ENCODE peak calls at places on chromosomes 1 and 21, in five cellular contexts. One of them, this sample, is unnamed.

GRCh38 chr1:180269848-180270766 is 40.0 kb downstream of the LHX4 start:
- DNase-seq in GF-D8: no peak
- DNase-seq in colonic mucosa: peak
- DNase-seq in activated effector memory CD4-positive, alpha-beta T cell treated with anti-CD3 and anti-CD28 coated beads, Interleukin-2, amount 50 U/mL, for 16 hours: no peak
- DNase-seq in prostate gland: no peak
- DNase-seq in this sample: peak

GRCh38 chr1:158045639-158046038 is 52.2 kb downstream of the KIRREL1 start:
- DNase-seq in GF-D8: no peak
- DNase-seq in colonic mucosa: peak
- DNase-seq in activated effector memory CD4-positive, alpha-beta T cell treated with anti-CD3 and anti-CD28 coated beads, Interleukin-2, amount 50 U/mL, for 16 hours: no peak
- DNase-seq in prostate gland: peak
- DNase-seq in this sample: no peak

GRCh38 chr1:58818075-58818474 is 34.2 kb upstream of the JUN start:
- DNase-seq in GF-D8: no peak
- DNase-seq in colonic mucosa: no peak
- DNase-seq in activated effector memory CD4-positive, alpha-beta T cell treated with anti-CD3 and anti-CD28 coated beads, Interleukin-2, amount 50 U/mL, for 16 hours: no peak
- DNase-seq in prostate gland: no peak
- DNase-seq in this sample: no peak

GRCh38 chr1:199619202-199619601 is 408.3 kb upstream of the NR5A2 start:
- DNase-seq in GF-D8: no peak
- DNase-seq in colonic mucosa: no peak
- DNase-seq in activated effector memory CD4-positive, alpha-beta T cell treated with anti-CD3 and anti-CD28 coated beads, Interleukin-2, amount 50 U/mL, for 16 hours: no peak
- DNase-seq in prostate gland: no peak
- DNase-seq in this sample: no peak

GRCh38 chr1:199176713-199177112 is 537.9 kb downstream of the PTPRC start:
- DNase-seq in GF-D8: no peak
- DNase-seq in colonic mucosa: no peak
- DNase-seq in activated effector memory CD4-positive, alpha-beta T cell treated with anti-CD3 and anti-CD28 coated beads, Interleukin-2, amount 50 U/mL, for 16 hours: no peak
- DNase-seq in prostate gland: no peak
- DNase-seq in this sample: no peak

GRCh38 chr1:6033986-6034749 is 11.5 kb upstream of the KCNAB2 start:
- DNase-seq in GF-D8: no peak
- DNase-seq in colonic mucosa: peak
- DNase-seq in activated effector memory CD4-positive, alpha-beta T cell treated with anti-CD3 and anti-CD28 coated beads, Interleukin-2, amount 50 U/mL, for 16 hours: peak
- DNase-seq in prostate gland: no peak
- DNase-seq in this sample: no peak

GRCh38 chr1:235882816-235883215 is 16.1 kb upstream of the LYST start:
- DNase-seq in GF-D8: no peak
- DNase-seq in colonic mucosa: no peak
- DNase-seq in activated effector memory CD4-positive, alpha-beta T cell treated with anti-CD3 and anti-CD28 coated beads, Interleukin-2, amount 50 U/mL, for 16 hours: no peak
- DNase-seq in prostate gland: no peak
- DNase-seq in this sample: no peak

GRCh38 chr1:53585116-53585515 is 125.9 kb downstream of the DMRTB1 start:
- DNase-seq in GF-D8: no peak
- DNase-seq in colonic mucosa: no peak
- DNase-seq in activated effector memory CD4-positive, alpha-beta T cell treated with anti-CD3 and anti-CD28 coated beads, Interleukin-2, amount 50 U/mL, for 16 hours: peak
- DNase-seq in prostate gland: no peak
- DNase-seq in this sample: no peak

GRCh38 chr1:11273595-11274234 is 717 bp downstream of the UBIAD1 start:
- DNase-seq in GF-D8: no peak
- DNase-seq in colonic mucosa: no peak
- DNase-seq in activated effector memory CD4-positive, alpha-beta T cell treated with anti-CD3 and anti-CD28 coated beads, Interleukin-2, amount 50 U/mL, for 16 hours: no peak
- DNase-seq in prostate gland: no peak
- DNase-seq in this sample: no peak

GRCh38 chr21:36120304-36120902 is 14.5 kb upstream of the CBR3 start:
- DNase-seq in GF-D8: no peak
- DNase-seq in colonic mucosa: peak
- DNase-seq in activated effector memory CD4-positive, alpha-beta T cell treated with anti-CD3 and anti-CD28 coated beads, Interleukin-2, amount 50 U/mL, for 16 hours: no peak
- DNase-seq in prostate gland: no peak
- DNase-seq in this sample: peak

GRCh38 chr1:29197590-29197924 is 15.9 kb upstream of the SRSF4 start:
- DNase-seq in GF-D8: peak
- DNase-seq in colonic mucosa: peak
- DNase-seq in activated effector memory CD4-positive, alpha-beta T cell treated with anti-CD3 and anti-CD28 coated beads, Interleukin-2, amount 50 U/mL, for 16 hours: peak
- DNase-seq in prostate gland: peak
- DNase-seq in this sample: no peak

GRCh38 chr21:30227128-30227527 is 11.2 kb upstream of the CLDN8 start:
- DNase-seq in GF-D8: no peak
- DNase-seq in colonic mucosa: no peak
- DNase-seq in activated effector memory CD4-positive, alpha-beta T cell treated with anti-CD3 and anti-CD28 coated beads, Interleukin-2, amount 50 U/mL, for 16 hours: no peak
- DNase-seq in prostate gland: peak
- DNase-seq in this sample: no peak

GRCh38 chr1:95169544-95169943 is 52.4 kb downstream of the TLCD4 start:
- DNase-seq in GF-D8: no peak
- DNase-seq in colonic mucosa: no peak
- DNase-seq in activated effector memory CD4-positive, alpha-beta T cell treated with anti-CD3 and anti-CD28 coated beads, Interleukin-2, amount 50 U/mL, for 16 hours: no peak
- DNase-seq in prostate gland: no peak
- DNase-seq in this sample: no peak

GRCh38 chr1:25755475-25756125 is 44.4 kb upstream of the SELENON start:
- DNase-seq in GF-D8: no peak
- DNase-seq in colonic mucosa: no peak
- DNase-seq in activated effector memory CD4-positive, alpha-beta T cell treated with anti-CD3 and anti-CD28 coated beads, Interleukin-2, amount 50 U/mL, for 16 hours: no peak
- DNase-seq in prostate gland: no peak
- DNase-seq in this sample: no peak

GRCh38 chr1:17198476-17199258 is 6.3 kb upstream of the PADI1 start:
- DNase-seq in GF-D8: no peak
- DNase-seq in colonic mucosa: no peak
- DNase-seq in activated effector memory CD4-positive, alpha-beta T cell treated with anti-CD3 and anti-CD28 coated beads, Interleukin-2, amount 50 U/mL, for 16 hours: peak
- DNase-seq in prostate gland: no peak
- DNase-seq in this sample: no peak

GRCh38 chr21:44742418-44743153 is 31.2 kb upstream of the TSPEAR start:
- DNase-seq in GF-D8: no peak
- DNase-seq in colonic mucosa: no peak
- DNase-seq in activated effector memory CD4-positive, alpha-beta T cell treated with anti-CD3 and anti-CD28 coated beads, Interleukin-2, amount 50 U/mL, for 16 hours: peak
- DNase-seq in prostate gland: no peak
- DNase-seq in this sample: no peak

GRCh38 chr1:4016351-4017130 is 116.5 kb upstream of the C1orf174 start:
- DNase-seq in GF-D8: no peak
- DNase-seq in colonic mucosa: no peak
- DNase-seq in activated effector memory CD4-positive, alpha-beta T cell treated with anti-CD3 and anti-CD28 coated beads, Interleukin-2, amount 50 U/mL, for 16 hours: peak
- DNase-seq in prostate gland: no peak
- DNase-seq in this sample: no peak

GRCh38 chr1:226976671-226977287 is 36.7 kb downstream of the COQ8A start:
- DNase-seq in GF-D8: no peak
- DNase-seq in colonic mucosa: no peak
- DNase-seq in activated effector memory CD4-positive, alpha-beta T cell treated with anti-CD3 and anti-CD28 coated beads, Interleukin-2, amount 50 U/mL, for 16 hours: no peak
- DNase-seq in prostate gland: no peak
- DNase-seq in this sample: no peak

GRCh38 chr1:52268372-52268771 is 97.6 kb downstream of the CC2D1B start:
- DNase-seq in GF-D8: no peak
- DNase-seq in colonic mucosa: no peak
- DNase-seq in activated effector memory CD4-positive, alpha-beta T cell treated with anti-CD3 and anti-CD28 coated beads, Interleukin-2, amount 50 U/mL, for 16 hours: no peak
- DNase-seq in prostate gland: no peak
- DNase-seq in this sample: no peak

GRCh38 chr1:217333939-217334338 is 297.0 kb downstream of the GPATCH2 start:
- DNase-seq in GF-D8: no peak
- DNase-seq in colonic mucosa: peak
- DNase-seq in activated effector memory CD4-positive, alpha-beta T cell treated with anti-CD3 and anti-CD28 coated beads, Interleukin-2, amount 50 U/mL, for 16 hours: no peak
- DNase-seq in prostate gland: no peak
- DNase-seq in this sample: no peak